ENCODE peak calls at places on chromosomes 5 and 9, in four cellular contexts. O is vagina, U is endothelial cell of umbilical vein, A is H1. I is an unnamed sample.

GRCh38 chr9:107895524-107896001 is 406.0 kb upstream of the KLF4 start:
- DNase-seq in O (no peak), U (no peak), A (no peak), I (no peak)

GRCh38 chr5:124783285-124783684 is 36.8 kb upstream of the ZNF608 start:
- DNase-seq in O (no peak), U (no peak), A (no peak), I (no peak)

GRCh38 chr9:20658677-20659473 is 25.2 kb upstream of the FOCAD start:
- DNase-seq in O (no peak), U (peak), A (no peak), I (no peak)

GRCh38 chr9:22044583-22044982 is 35.5 kb upstream of the CDKN2B start:
- DNase-seq in O (no peak), U (peak), A (no peak), I (no peak)

GRCh38 chr9:21415492-21416267 is 6.8 kb downstream of the IFNA8 start:
- DNase-seq in O (no peak), U (no peak), A (no peak), I (no peak)

GRCh38 chr9:104743377-104743985 is 4.0 kb upstream of the NIPSNAP3A start:
- DNase-seq in O (no peak), U (peak), A (no peak), I (no peak)

GRCh38 chr5:88829053-88829452 is 53.9 kb downstream of the MEF2C start:
- DNase-seq in O (no peak), U (peak), A (no peak), I (no peak)

GRCh38 chr5:32346869-32347268 is 34.1 kb upstream of the MTMR12 start:
- DNase-seq in O (no peak), U (no peak), A (no peak), I (no peak)

GRCh38 chr5:145887217-145887616 is 14.4 kb upstream of the GRXCR2 start:
- DNase-seq in O (no peak), U (no peak), A (no peak), I (no peak)

GRCh38 chr5:14915291-14915976 is 43.9 kb upstream of the ANKH start:
- DNase-seq in O (no peak), U (no peak), A (no peak), I (no peak)

GRCh38 chr5:100757618-100758017 is 145.5 kb downstream of the ST8SIA4 start:
- DNase-seq in O (no peak), U (no peak), A (no peak), I (no peak)

GRCh38 chr5:82163459-82164108 is 114.6 kb downstream of the RPS23 start:
- DNase-seq in O (no peak), U (peak), A (no peak), I (no peak)

GRCh38 chr5:107449369-107449768 is 221.4 kb downstream of the EFNA5 start:
- DNase-seq in O (no peak), U (peak), A (no peak), I (no peak)

GRCh38 chr5:165881259-165881658 is 2375.8 kb downstream of the MAT2B start:
- DNase-seq in O (no peak), U (no peak), A (no peak), I (no peak)

GRCh38 chr5:141713616-141714309 is 31.7 kb upstream of the ARAP3 start:
- DNase-seq in O (no peak), U (peak), A (no peak), I (no peak)

GRCh38 chr5:133523013-133523658 is 89.2 kb downstream of the FSTL4 start:
- DNase-seq in O (peak), U (no peak), A (peak), I (no peak)

GRCh38 chr5:139389701-139390638 is at the start of gene MZB1:
- DNase-seq in O (no peak), U (no peak), A (no peak), I (no peak)

GRCh38 chr9:132187006-132187760 is 25.3 kb downstream of the NTNG2 start:
- DNase-seq in O (no peak), U (no peak), A (no peak), I (no peak)

GRCh38 chr5:3845249-3845648 is 249.6 kb downstream of the IRX1 start:
- DNase-seq in O (no peak), U (no peak), A (no peak), I (no peak)

GRCh38 chr9:73872693-73873092 is 624.4 kb upstream of the RORB start:
- DNase-seq in O (no peak), U (no peak), A (no peak), I (no peak)

GRCh38 chr9:87725900-87726709 is at the start of gene CTSL:
- DNase-seq in O (no peak), U (peak), A (peak), I (peak)

GRCh38 chr5:104096451-104096850 is 533.9 kb upstream of the NUDT12 start:
- DNase-seq in O (no peak), U (no peak), A (no peak), I (no peak)

GRCh38 chr9:134883040-134883782 is 2.6 kb downstream of the FCN2 start:
- DNase-seq in O (peak), U (no peak), A (no peak), I (no peak)

GRCh38 chr9:104092192-104092591 is 1.9 kb upstream of the SMC2 start:
- DNase-seq in O (no peak), U (no peak), A (no peak), I (no peak)

GRCh38 chr5:104171958-104172357 is 609.4 kb upstream of the NUDT12 start:
- DNase-seq in O (no peak), U (no peak), A (no peak), I (no peak)

GRCh38 chr5:15499528-15500325 is at the start of gene FBXL7:
- DNase-seq in O (no peak), U (peak), A (peak), I (no peak)

DNA sequence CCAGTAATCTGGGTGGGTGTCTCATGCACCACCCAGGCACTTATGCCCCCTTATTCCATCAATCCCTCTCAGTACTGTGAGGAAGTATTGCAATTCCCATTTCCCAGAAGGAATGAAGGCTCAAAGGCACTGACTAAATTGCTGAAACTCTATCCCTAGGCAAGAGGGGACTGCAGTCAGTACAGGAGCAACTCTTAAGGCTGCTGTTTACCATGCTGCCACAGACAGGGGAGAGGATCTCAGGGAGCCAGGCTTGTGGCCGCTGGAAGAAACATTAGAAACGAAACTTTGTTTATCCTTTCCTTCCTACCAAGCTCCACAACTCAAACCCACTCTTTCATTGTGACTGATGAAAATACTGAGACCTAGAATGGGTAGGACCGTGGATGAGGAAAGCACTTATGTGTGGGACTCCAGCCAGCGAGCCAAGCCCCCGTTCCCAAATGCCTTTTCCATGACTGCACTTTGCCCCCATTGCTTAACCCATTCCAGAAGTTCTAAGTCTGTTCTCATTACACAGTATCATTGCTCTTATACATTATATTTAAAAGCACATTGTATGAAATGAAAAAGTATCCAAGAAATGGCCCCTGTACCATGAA is 54.3 kb downstream of the TLE1 start:
- DNase-seq in O (no peak), U (no peak), A (no peak), I (no peak)
- H3K27ac ChIP-seq in O (no peak), U (no peak), A (no peak), I (no peak)

DNA sequence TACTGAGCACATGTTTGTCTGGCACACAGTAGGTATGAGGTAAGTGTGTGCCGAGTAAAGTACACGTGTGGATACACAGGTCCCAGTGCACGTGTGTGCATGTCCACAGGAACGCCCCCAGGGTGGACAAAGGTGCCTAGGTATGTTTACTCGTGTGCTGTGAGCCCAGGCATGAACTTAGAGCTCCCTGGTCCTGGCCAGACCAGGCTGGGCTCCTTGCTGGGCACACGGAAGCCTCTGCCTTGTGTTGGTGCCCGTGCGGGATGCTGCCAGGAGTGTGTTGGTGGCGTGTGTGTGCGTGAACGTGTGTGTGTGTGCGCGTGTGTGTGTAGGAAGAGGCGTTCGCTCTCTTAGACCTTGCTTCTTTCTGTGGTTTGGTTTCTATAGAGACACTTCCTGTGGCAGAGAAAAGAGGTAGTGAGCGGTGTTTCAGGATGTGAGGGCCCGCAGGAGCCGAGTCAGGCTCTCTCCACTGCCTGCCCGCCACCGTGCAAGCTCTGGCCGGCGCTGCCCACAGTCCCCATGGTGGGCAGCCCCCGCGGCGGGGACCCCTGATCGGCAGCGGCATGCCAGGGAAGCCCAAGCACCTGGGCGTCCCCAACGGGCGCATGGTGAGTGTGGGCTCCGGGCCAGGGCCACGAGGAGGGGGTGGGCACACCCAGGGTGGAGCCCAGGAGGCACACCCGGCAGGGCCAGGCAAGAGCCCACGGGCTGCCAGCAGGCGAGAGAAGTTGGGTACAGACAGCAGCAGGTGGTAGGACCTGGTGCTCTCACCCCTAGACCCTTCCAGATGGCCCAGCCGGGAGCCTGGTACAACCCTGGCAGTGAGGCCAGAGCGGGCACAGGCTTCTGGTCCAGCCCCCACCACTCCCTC is at the start of gene RGS14:
- DNase-seq in O (no peak), U (peak), A (no peak), I (no peak)
- TF ChIP-seq POLR2A in O (no peak), U (no peak), A (no peak), I (no peak)

GRCh38 chr9:94874316-94874715 is 147.8 kb downstream of the AOPEP start:
- DNase-seq in O (no peak), U (peak), A (peak), I (no peak)
- TF ChIP-seq POLR2AphosphoS5 in O (peak), U (no peak), A (no peak), I (no peak)

GRCh38 chr5:158456756-158457155 is 597.8 kb upstream of the CLINT1 start:
- DNase-seq in O (no peak), U (peak), A (no peak), I (no peak)
- H3K27ac ChIP-seq in O (no peak), U (no peak), A (no peak), I (no peak)

GRCh38 chr5:116090192-116090790 is 5.5 kb downstream of the COMMD10 start:
- DNase-seq in O (no peak), U (no peak), A (no peak), I (no peak)

GRCh38 chr5:116084231-116084630 is 594 bp upstream of the COMMD10 start:
- DNase-seq in O (no peak), U (no peak), A (no peak), I (no peak)

GRCh38 chr5:116088062-116088461 is 3.2 kb downstream of the COMMD10 start:
- DNase-seq in O (no peak), U (no peak), A (no peak), I (no peak)

GRCh38 chr5:116084891-116085715 is at the start of gene COMMD10:
- DNase-seq in O (no peak), U (peak), A (peak), I (peak)
- TF ChIP-seq POLR2A in O (peak), U (peak), A (peak), I (no peak)

GRCh38 chr5:73534971-73535370 is 30.5 kb downstream of the ANKRA2 start:
- DNase-seq in O (no peak), U (no peak), A (no peak), I (no peak)

GRCh38 chr5:73544429-73545402 is 20.7 kb downstream of the ANKRA2 start:
- DNase-seq in O (no peak), U (peak), A (no peak), I (peak)

GRCh38 chr5:73541981-73542380 is 23.5 kb downstream of the ANKRA2 start:
- DNase-seq in O (no peak), U (no peak), A (no peak), I (no peak)

GRCh38 chr5:73545403-73545779 is 20.0 kb downstream of the ANKRA2 start:
- DNase-seq in O (no peak), U (no peak), A (no peak), I (no peak)

DNA sequence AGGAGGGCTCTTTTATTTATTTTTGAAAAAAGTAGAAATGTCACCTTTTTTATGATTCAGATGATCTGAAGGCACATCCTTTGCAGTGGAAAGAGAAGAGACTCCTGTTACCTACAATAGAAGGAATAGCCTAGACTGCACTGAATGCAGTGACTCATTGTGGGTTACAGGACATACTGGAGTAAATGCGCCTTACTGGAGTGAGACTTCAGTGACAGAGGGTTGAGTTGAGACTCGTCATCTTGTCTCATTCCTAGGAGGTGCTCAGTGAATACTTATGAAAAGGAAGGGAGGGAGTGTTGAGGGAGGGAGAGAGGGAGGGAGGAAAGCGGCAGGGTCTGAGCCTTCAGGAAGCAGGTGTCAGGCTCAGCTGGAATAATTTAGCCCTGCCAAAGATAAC is 25.2 kb downstream of the ANKRA2 start:
- DNase-seq in O (no peak), U (peak), A (no peak), I (no peak)
- TF ChIP-seq POLR2AphosphoS5 in O (peak), U (no peak), A (no peak), I (no peak)

DNA sequence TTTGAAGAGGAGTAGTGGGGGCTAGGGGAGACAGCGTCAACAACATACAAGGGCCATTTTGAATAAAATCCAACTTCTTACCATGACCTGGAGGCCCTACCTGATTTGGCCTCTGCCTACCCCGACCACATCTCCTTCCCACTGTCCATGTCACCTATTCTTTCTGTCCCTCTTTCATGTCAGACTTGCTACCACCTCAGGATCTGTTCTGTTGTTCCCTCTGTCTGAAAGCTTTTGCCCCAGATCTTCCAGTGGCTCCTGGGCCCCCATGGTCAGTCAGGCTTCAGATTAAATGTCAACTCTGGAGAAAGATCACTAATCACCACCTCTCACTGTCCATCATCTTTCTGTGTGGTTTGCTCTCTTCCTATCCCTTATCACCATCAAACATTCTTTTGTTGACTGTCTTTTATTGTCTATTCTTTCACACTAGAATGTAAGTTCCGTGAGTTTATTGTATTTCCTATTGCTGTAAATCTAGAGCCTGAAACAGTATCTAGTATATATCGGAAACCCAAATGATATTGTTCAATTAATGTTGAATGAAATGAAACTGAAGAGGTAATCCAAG is 31.2 kb upstream of the APC start:
- DNase-seq in O (no peak), U (no peak), A (no peak), I (no peak)
- H3K27ac ChIP-seq in O (peak), U (no peak), A (no peak), I (peak)

GRCh38 chr9:76298497-76299144 is 95.6 kb downstream of the RFK start:
- DNase-seq in O (no peak), U (no peak), A (no peak), I (no peak)
- TF ChIP-seq POLR2A in O (no peak), U (no peak), A (no peak), I (no peak)

DNA sequence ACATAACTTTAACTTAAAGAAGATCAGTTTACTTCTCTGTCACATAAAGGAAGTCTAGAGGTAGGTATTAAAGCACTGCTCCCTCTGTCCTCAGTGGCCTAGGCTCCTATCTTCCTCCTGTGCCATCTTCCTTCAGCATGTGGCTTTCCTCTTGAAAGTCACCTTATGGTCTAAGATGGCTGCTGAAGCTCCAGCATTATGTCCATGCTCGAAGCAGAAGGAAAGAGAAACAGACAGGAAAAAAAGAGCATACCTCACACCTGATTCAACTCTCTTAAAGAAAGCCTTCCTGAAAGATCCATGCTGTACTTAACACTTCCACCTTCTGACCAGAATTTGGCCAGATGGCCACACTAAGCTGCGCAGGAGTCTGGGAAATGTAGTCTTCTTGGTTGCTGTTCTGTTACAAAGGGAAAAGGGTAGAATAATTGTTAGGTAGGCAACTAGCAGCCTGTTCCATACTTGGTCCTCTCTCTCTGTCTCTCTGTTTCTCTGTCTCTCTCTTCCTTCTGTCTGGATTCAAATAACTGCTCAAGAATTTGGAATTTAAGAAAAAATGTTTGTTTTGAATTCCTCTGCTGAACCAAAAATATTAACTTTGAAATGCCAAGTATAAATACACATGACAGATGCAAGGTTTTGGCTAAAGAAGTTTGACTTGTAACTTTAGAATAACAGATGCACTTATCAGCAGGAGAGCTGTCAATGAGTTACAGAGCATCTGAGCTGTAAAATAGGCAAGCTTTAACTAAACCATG is 15.9 kb downstream of the TMEM174 start:
- DNase-seq in O (no peak), U (no peak), A (no peak), I (no peak)
- TF ChIP-seq POLR2AphosphoS5 in O (no peak), U (no peak), A (no peak), I (no peak)